ENCODE peak calls at places on chromosomes 3 and 15, in five cellular contexts. P is GM03348, S is head of caudate nucleus, Y is GDM1, V is GM10248. J is an unnamed sample.

GRCh38 chr3:64450396-64450956 is 225.2 kb upstream of the PRICKLE2 start:
- DNase-seq in P (no peak), S (no peak), Y (no peak), V (no peak), J (no peak)

GRCh38 chr15:66221126-66221525 is 32.4 kb downstream of the MEGF11 start:
- DNase-seq in P (no peak), S (no peak), Y (no peak), V (no peak), J (no peak)

GRCh38 chr15:85381850-85382751 is 1.7 kb downstream of the AKAP13 start:
- DNase-seq in P (no peak), S (no peak), Y (no peak), V (no peak), J (no peak)

GRCh38 chr3:105304487-105304886 is 62.2 kb upstream of the ALCAM start:
- DNase-seq in P (no peak), S (no peak), Y (no peak), V (no peak), J (peak; percentile 70)

GRCh38 chr3:179945569-179945968 is 91.2 kb downstream of the PEX5L start:
- DNase-seq in P (no peak), S (no peak), Y (no peak), V (no peak), J (no peak)

GRCh38 chr3:138941259-138941885 is 5.6 kb downstream of the FOXL2 start:
- DNase-seq in P (peak; percentile 32), S (no peak), Y (no peak), V (peak; percentile 25), J (peak; percentile 45)

GRCh38 chr3:156637480-156638022 is 36.8 kb upstream of the TIPARP start:
- DNase-seq in P (no peak), S (no peak), Y (no peak), V (no peak), J (no peak)

GRCh38 chr3:44827196-44827595 is 34.5 kb upstream of the TMEM42 start:
- DNase-seq in P (no peak), S (no peak), Y (no peak), V (no peak), J (no peak)

GRCh38 chr15:88476635-88477038 is 9.1 kb downstream of the MRPS11 start:
- DNase-seq in P (peak; percentile 60), S (peak; percentile 49), Y (no peak), V (peak; percentile 50), J (peak; percentile 49)

GRCh38 chr3:31092748-31093607 is 198.5 kb upstream of the GADL1 start:
- DNase-seq in P (peak; percentile 37), S (no peak), Y (no peak), V (no peak), J (no peak)

GRCh38 chr3:44468572-44469520 is 8.6 kb downstream of the ZNF445 start:
- DNase-seq in P (no peak), S (peak; percentile 47), Y (no peak), V (no peak), J (no peak)

GRCh38 chr3:154864947-154865346 is 215.2 kb upstream of the MME start:
- DNase-seq in P (peak; percentile 38), S (no peak), Y (no peak), V (no peak), J (no peak)

GRCh38 chr3:159733194-159733860 is 255.3 kb upstream of the IL12A start:
- DNase-seq in P (peak; percentile 81), S (no peak), Y (no peak), V (no peak), J (peak; percentile 74)

GRCh38 chr3:120622870-120623718 is 27.0 kb downstream of the NDUFB4 start:
- DNase-seq in P (peak; percentile 29), S (no peak), Y (no peak), V (no peak), J (peak; percentile 99)

GRCh38 chr15:82014989-82015388 is 30.8 kb downstream of the MEX3B start:
- DNase-seq in P (no peak), S (no peak), Y (no peak), V (no peak), J (no peak)

GRCh38 chr3:61809879-61810278 is 248.5 kb downstream of the PTPRG start:
- DNase-seq in P (no peak), S (no peak), Y (no peak), V (no peak), J (no peak)

GRCh38 chr3:99789322-99789721 is 28.3 kb upstream of the CMSS1 start:
- DNase-seq in P (peak; percentile 72), S (peak; percentile 9), Y (peak; percentile 13), V (peak; percentile 37), J (peak; percentile 42)

GRCh38 chr15:70530035-70530499 is 233.3 kb downstream of the UACA start:
- DNase-seq in P (no peak), S (no peak), Y (no peak), V (no peak), J (no peak)

GRCh38 chr15:71775857-71776256 is 34.5 kb upstream of the NR2E3 start:
- DNase-seq in P (no peak), S (no peak), Y (no peak), V (no peak), J (peak; percentile 8)

GRCh38 chr15:75446146-75446545 is 5.3 kb downstream of the SIN3A start:
- DNase-seq in P (no peak), S (no peak), Y (no peak), V (no peak), J (no peak)

GRCh38 chr3:3107858-3108257 is 2.3 kb downstream of the IL5RA start:
- DNase-seq in P (no peak), S (no peak), Y (no peak), V (no peak), J (no peak)

GRCh38 chr15:89652666-89653065 is 2.6 kb downstream of the KIF7 start:
- DNase-seq in P (no peak), S (no peak), Y (no peak), V (no peak), J (no peak)

GRCh38 chr3:78632925-78633324 is 1134.9 kb downstream of the ROBO1 start:
- DNase-seq in P (no peak), S (no peak), Y (no peak), V (no peak), J (no peak)

GRCh38 chr3:134376786-134377431 is 2.7 kb upstream of the AMOTL2 start:
- DNase-seq in P (no peak), S (no peak), Y (no peak), V (no peak), J (no peak)

GRCh38 chr15:71654714-71655174 is 155.6 kb upstream of the NR2E3 start:
- DNase-seq in P (no peak), S (no peak), Y (no peak), V (no peak), J (no peak)

GRCh38 chr3:158672293-158673176 is at the start of gene LXN:
- DNase-seq in P (no peak), S (peak; percentile 65), Y (peak; percentile 52), V (peak; percentile 93), J (peak; percentile 82)

GRCh38 chr15:45732544-45733130 is 97.8 kb downstream of the SQOR start:
- DNase-seq in P (no peak), S (no peak), Y (no peak), V (no peak), J (no peak)